ENCODE peak calls at places on chromosomes 5 and 9, in seven cellular contexts. One of them, this sample, is unnamed. For H3K9me3, the result is how much of the 10 kb centered on the place peaks cover.

GRCh38 chr9:127732444-127732843 is 2.6 kb downstream of the TOR2A start:
- DNase-seq in CD8-positive, alpha-beta memory T cell: no peak
- DNase-seq in neural progenitor cell: no peak
- DNase-seq in ovary: no peak
- DNase-seq in Peyer's patch: no peak
- DNase-seq in A549: no peak
- DNase-seq in suprapubic skin: no peak
- DNase-seq in this sample: no peak

GRCh38 chr5:159641371-159642039 is 274.8 kb upstream of the ADRA1B start:
- DNase-seq in CD8-positive, alpha-beta memory T cell: no peak
- DNase-seq in neural progenitor cell: no peak
- DNase-seq in ovary: no peak
- DNase-seq in Peyer's patch: no peak
- DNase-seq in A549: no peak
- DNase-seq in suprapubic skin: no peak
- DNase-seq in this sample: no peak

GRCh38 chr9:110802416-110803035 is 133.9 kb downstream of the MUSK start:
- DNase-seq in CD8-positive, alpha-beta memory T cell: no peak
- DNase-seq in neural progenitor cell: no peak
- DNase-seq in ovary: no peak
- DNase-seq in Peyer's patch: no peak
- DNase-seq in A549: no peak
- DNase-seq in suprapubic skin: no peak
- DNase-seq in this sample: no peak

GRCh38 chr5:5315068-5315835 is 107.2 kb upstream of the ICE1 start:
- DNase-seq in CD8-positive, alpha-beta memory T cell: no peak
- DNase-seq in neural progenitor cell: no peak
- DNase-seq in ovary: no peak
- DNase-seq in Peyer's patch: no peak
- DNase-seq in A549: no peak
- DNase-seq in suprapubic skin: no peak
- DNase-seq in this sample: no peak

GRCh38 chr9:88538311-88539085 is 3.5 kb downstream of the NXNL2 start:
- DNase-seq in CD8-positive, alpha-beta memory T cell: no peak
- DNase-seq in neural progenitor cell: no peak
- DNase-seq in ovary: no peak
- DNase-seq in Peyer's patch: no peak
- DNase-seq in A549: no peak
- DNase-seq in suprapubic skin: no peak
- DNase-seq in this sample: no peak

GRCh38 chr9:34510032-34510431 is 12.8 kb downstream of the ENHO start:
- DNase-seq in CD8-positive, alpha-beta memory T cell: no peak
- DNase-seq in neural progenitor cell: no peak
- DNase-seq in ovary: no peak
- DNase-seq in Peyer's patch: no peak
- DNase-seq in A549: no peak
- DNase-seq in suprapubic skin: peak
- DNase-seq in this sample: no peak

GRCh38 chr5:156411131-156411727 is 84.3 kb downstream of the SGCD start:
- DNase-seq in CD8-positive, alpha-beta memory T cell: no peak
- DNase-seq in neural progenitor cell: no peak
- DNase-seq in ovary: peak
- DNase-seq in Peyer's patch: no peak
- DNase-seq in A549: peak
- DNase-seq in suprapubic skin: no peak
- DNase-seq in this sample: no peak

GRCh38 chr5:78887384-78888118 is 97.6 kb downstream of the ARSB start:
- DNase-seq in CD8-positive, alpha-beta memory T cell: no peak
- DNase-seq in neural progenitor cell: no peak
- DNase-seq in ovary: no peak
- DNase-seq in Peyer's patch: peak
- DNase-seq in A549: no peak
- DNase-seq in suprapubic skin: no peak
- DNase-seq in this sample: no peak

GRCh38 chr9:76516871-76517270 is 57.9 kb downstream of the GCNT1 start:
- DNase-seq in CD8-positive, alpha-beta memory T cell: no peak
- DNase-seq in neural progenitor cell: no peak
- DNase-seq in ovary: no peak
- DNase-seq in Peyer's patch: no peak
- DNase-seq in A549: no peak
- DNase-seq in suprapubic skin: no peak
- DNase-seq in this sample: no peak

GRCh38 chr5:175336781-175337180 is 107.2 kb downstream of the DRD1 start:
- DNase-seq in CD8-positive, alpha-beta memory T cell: no peak
- DNase-seq in neural progenitor cell: no peak
- DNase-seq in ovary: no peak
- DNase-seq in Peyer's patch: no peak
- DNase-seq in A549: no peak
- DNase-seq in suprapubic skin: no peak
- DNase-seq in this sample: no peak

GRCh38 chr5:107670028-107670926 is 460 bp downstream of the EFNA5 start:
- DNase-seq in CD8-positive, alpha-beta memory T cell: no peak
- DNase-seq in neural progenitor cell: peak
- DNase-seq in ovary: peak
- DNase-seq in Peyer's patch: no peak
- DNase-seq in A549: peak
- DNase-seq in suprapubic skin: peak
- DNase-seq in this sample: no peak

GRCh38 chr9:14428781-14429230 is 114.9 kb upstream of the NFIB start:
- DNase-seq in CD8-positive, alpha-beta memory T cell: no peak
- DNase-seq in neural progenitor cell: peak
- DNase-seq in ovary: peak
- DNase-seq in Peyer's patch: peak
- DNase-seq in A549: peak
- DNase-seq in suprapubic skin: peak
- DNase-seq in this sample: no peak

GRCh38 chr5:78698218-78698751 is 49.7 kb upstream of the LHFPL2 start:
- DNase-seq in CD8-positive, alpha-beta memory T cell: no peak
- DNase-seq in neural progenitor cell: no peak
- DNase-seq in ovary: no peak
- DNase-seq in Peyer's patch: no peak
- DNase-seq in A549: no peak
- DNase-seq in suprapubic skin: no peak
- DNase-seq in this sample: no peak

GRCh38 chr5:68406767-68407232 is 191.2 kb downstream of the PIK3R1 start:
- DNase-seq in CD8-positive, alpha-beta memory T cell: no peak
- DNase-seq in neural progenitor cell: no peak
- DNase-seq in ovary: no peak
- DNase-seq in Peyer's patch: peak
- DNase-seq in A549: peak
- DNase-seq in suprapubic skin: no peak
- DNase-seq in this sample: no peak

GRCh38 chr9:129487658-129488483 is 133.0 kb downstream of the C9orf50 start:
- DNase-seq in CD8-positive, alpha-beta memory T cell: no peak
- DNase-seq in neural progenitor cell: peak
- DNase-seq in ovary: peak
- DNase-seq in Peyer's patch: no peak
- DNase-seq in A549: no peak
- DNase-seq in suprapubic skin: peak
- DNase-seq in this sample: no peak

GRCh38 chr5:65961644-65962043 is 35.3 kb downstream of the ERBIN start:
- DNase-seq in CD8-positive, alpha-beta memory T cell: no peak
- DNase-seq in neural progenitor cell: no peak
- DNase-seq in ovary: no peak
- DNase-seq in Peyer's patch: no peak
- DNase-seq in A549: no peak
- DNase-seq in suprapubic skin: no peak
- DNase-seq in this sample: no peak

GRCh38 chr5:125476888-125477585 is 730.6 kb upstream of the ZNF608 start:
- DNase-seq in CD8-positive, alpha-beta memory T cell: no peak
- DNase-seq in neural progenitor cell: no peak
- DNase-seq in ovary: no peak
- DNase-seq in Peyer's patch: no peak
- DNase-seq in A549: no peak
- DNase-seq in suprapubic skin: no peak
- DNase-seq in this sample: no peak

GRCh38 chr5:2298746-2299145 is 416.0 kb upstream of the IRX4 start:
- DNase-seq in CD8-positive, alpha-beta memory T cell: no peak
- DNase-seq in neural progenitor cell: peak
- DNase-seq in ovary: no peak
- DNase-seq in Peyer's patch: no peak
- DNase-seq in A549: no peak
- DNase-seq in suprapubic skin: peak
- DNase-seq in this sample: no peak

GRCh38 chr5:2297991-2298390 is 415.3 kb upstream of the IRX4 start:
- DNase-seq in CD8-positive, alpha-beta memory T cell: no peak
- DNase-seq in neural progenitor cell: no peak
- DNase-seq in ovary: no peak
- DNase-seq in Peyer's patch: no peak
- DNase-seq in A549: no peak
- DNase-seq in suprapubic skin: peak
- DNase-seq in this sample: no peak

GRCh38 chr5:2300421-2300820 is 417.7 kb upstream of the IRX4 start:
- DNase-seq in CD8-positive, alpha-beta memory T cell: no peak
- DNase-seq in neural progenitor cell: no peak
- DNase-seq in ovary: no peak
- DNase-seq in Peyer's patch: no peak
- DNase-seq in A549: no peak
- DNase-seq in suprapubic skin: peak
- DNase-seq in this sample: no peak

GRCh38 chr5:2300861-2301610 is 418.3 kb upstream of the IRX4 start:
- DNase-seq in CD8-positive, alpha-beta memory T cell: no peak
- DNase-seq in neural progenitor cell: no peak
- DNase-seq in ovary: no peak
- DNase-seq in Peyer's patch: no peak
- DNase-seq in A549: no peak
- DNase-seq in suprapubic skin: peak
- DNase-seq in this sample: no peak

DNA sequence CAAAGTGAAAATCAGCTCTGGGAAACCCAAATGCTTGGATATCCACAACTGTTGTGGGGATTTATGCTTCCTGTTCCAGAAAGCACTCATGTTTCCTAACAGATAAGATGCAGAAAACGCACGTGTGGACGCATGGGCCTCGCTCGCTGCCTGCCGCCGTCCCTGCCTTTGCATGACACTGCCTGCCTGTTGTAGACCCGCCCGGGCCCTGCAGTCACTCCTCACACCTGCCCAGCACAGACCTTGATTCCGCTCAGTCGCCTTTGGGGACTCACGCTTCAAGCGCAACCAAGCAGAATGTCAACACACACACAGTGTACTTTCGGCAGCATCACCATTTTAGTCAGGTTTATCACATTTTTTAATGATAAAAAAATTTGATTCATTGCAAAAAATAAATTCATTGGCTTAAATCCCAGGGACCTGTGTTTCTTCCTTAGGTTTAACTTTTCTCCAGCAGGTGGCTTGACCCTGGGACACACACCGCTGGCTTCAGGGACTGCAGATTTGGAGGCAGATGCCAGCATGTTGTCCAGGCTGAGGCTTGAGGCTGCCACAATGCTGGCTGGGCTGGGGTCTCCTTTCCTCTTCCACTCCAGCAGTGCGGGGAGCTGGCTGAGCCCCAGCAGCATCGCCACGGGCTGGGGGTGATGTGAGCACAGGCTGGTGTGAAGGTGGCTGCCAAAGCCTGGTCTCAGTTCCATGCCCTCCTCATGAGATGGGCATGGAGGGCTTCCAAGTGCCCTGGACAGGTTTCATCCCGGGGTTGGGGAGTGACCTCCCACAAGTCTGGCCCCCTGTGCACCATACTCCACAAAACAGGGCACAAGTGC is 416.9 kb upstream of the IRX4 start:
- DNase-seq in CD8-positive, alpha-beta memory T cell: no peak
- DNase-seq in neural progenitor cell: no peak
- DNase-seq in ovary: no peak
- DNase-seq in Peyer's patch: no peak
- DNase-seq in A549: no peak
- DNase-seq in suprapubic skin: peak
- DNase-seq in this sample: no peak
- H3K9me3 ChIP-seq in CD8-positive, alpha-beta memory T cell: under half
- H3K9me3 ChIP-seq in neural progenitor cell: under half
- H3K9me3 ChIP-seq in ovary: under half
- H3K9me3 ChIP-seq in Peyer's patch: under half
- H3K9me3 ChIP-seq in A549: under half
- H3K9me3 ChIP-seq in suprapubic skin: under half
- H3K9me3 ChIP-seq in this sample: under half

GRCh38 chr5:169631360-169631759 is 5.7 kb upstream of the DOCK2 start:
- DNase-seq in CD8-positive, alpha-beta memory T cell: no peak
- DNase-seq in neural progenitor cell: no peak
- DNase-seq in ovary: no peak
- DNase-seq in Peyer's patch: no peak
- DNase-seq in A549: no peak
- DNase-seq in suprapubic skin: no peak
- DNase-seq in this sample: no peak

GRCh38 chr5:169632946-169633345 is 4.1 kb upstream of the DOCK2 start:
- DNase-seq in CD8-positive, alpha-beta memory T cell: no peak
- DNase-seq in neural progenitor cell: no peak
- DNase-seq in ovary: no peak
- DNase-seq in Peyer's patch: no peak
- DNase-seq in A549: no peak
- DNase-seq in suprapubic skin: no peak
- DNase-seq in this sample: no peak

GRCh38 chr5:169628891-169629290 is 8.2 kb upstream of the DOCK2 start:
- DNase-seq in CD8-positive, alpha-beta memory T cell: no peak
- DNase-seq in neural progenitor cell: no peak
- DNase-seq in ovary: no peak
- DNase-seq in Peyer's patch: no peak
- DNase-seq in A549: no peak
- DNase-seq in suprapubic skin: no peak
- DNase-seq in this sample: no peak

GRCh38 chr5:169627551-169627950 is 9.5 kb upstream of the DOCK2 start:
- DNase-seq in CD8-positive, alpha-beta memory T cell: no peak
- DNase-seq in neural progenitor cell: no peak
- DNase-seq in ovary: no peak
- DNase-seq in Peyer's patch: no peak
- DNase-seq in A549: no peak
- DNase-seq in suprapubic skin: no peak
- DNase-seq in this sample: no peak

GRCh38 chr5:169629847-169630548 is 7.1 kb upstream of the DOCK2 start:
- DNase-seq in CD8-positive, alpha-beta memory T cell: no peak
- DNase-seq in neural progenitor cell: no peak
- DNase-seq in ovary: no peak
- DNase-seq in Peyer's patch: no peak
- DNase-seq in A549: peak
- DNase-seq in suprapubic skin: no peak
- DNase-seq in this sample: no peak
- H3K9me3 ChIP-seq in CD8-positive, alpha-beta memory T cell: under half
- H3K9me3 ChIP-seq in neural progenitor cell: under half
- H3K9me3 ChIP-seq in ovary: under half
- H3K9me3 ChIP-seq in Peyer's patch: under half
- H3K9me3 ChIP-seq in A549: under half
- H3K9me3 ChIP-seq in suprapubic skin: under half
- H3K9me3 ChIP-seq in this sample: under half

GRCh38 chr5:16018970-16019369 is 160.6 kb downstream of the MARCHF11 start:
- DNase-seq in CD8-positive, alpha-beta memory T cell: no peak
- DNase-seq in neural progenitor cell: no peak
- DNase-seq in ovary: no peak
- DNase-seq in Peyer's patch: no peak
- DNase-seq in A549: no peak
- DNase-seq in suprapubic skin: no peak
- DNase-seq in this sample: no peak
- H3K9me3 ChIP-seq in CD8-positive, alpha-beta memory T cell: under half
- H3K9me3 ChIP-seq in neural progenitor cell: under half
- H3K9me3 ChIP-seq in ovary: under half
- H3K9me3 ChIP-seq in Peyer's patch: under half
- H3K9me3 ChIP-seq in A549: under half
- H3K9me3 ChIP-seq in suprapubic skin: under half
- H3K9me3 ChIP-seq in this sample: under half

DNA sequence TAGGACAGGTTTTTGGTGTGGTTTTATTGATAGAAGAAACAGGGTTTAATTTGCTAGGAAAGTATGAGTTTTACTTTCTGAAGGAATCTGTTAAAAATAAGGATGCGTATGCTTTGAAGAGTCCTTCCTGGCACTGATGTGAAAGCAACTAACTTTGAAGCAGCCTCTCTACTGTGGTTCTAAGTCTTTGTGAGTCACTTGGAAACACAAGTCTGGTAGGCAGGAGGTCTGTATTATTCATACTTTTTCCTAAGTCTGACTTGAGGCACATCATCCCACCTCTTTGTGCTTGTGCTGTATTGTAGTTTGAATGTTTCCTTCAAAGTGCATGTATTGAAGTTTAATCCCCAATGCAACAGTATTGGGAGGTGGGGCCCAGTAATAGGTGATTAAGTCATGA is 129.0 kb downstream of the TAF11L14 start:
- DNase-seq in CD8-positive, alpha-beta memory T cell: no peak
- DNase-seq in neural progenitor cell: no peak
- DNase-seq in ovary: no peak
- DNase-seq in Peyer's patch: no peak
- DNase-seq in A549: no peak
- DNase-seq in suprapubic skin: no peak
- DNase-seq in this sample: no peak
- H3K9me3 ChIP-seq in CD8-positive, alpha-beta memory T cell: under half
- H3K9me3 ChIP-seq in neural progenitor cell: under half
- H3K9me3 ChIP-seq in ovary: under half
- H3K9me3 ChIP-seq in Peyer's patch: under half
- H3K9me3 ChIP-seq in A549: under half
- H3K9me3 ChIP-seq in suprapubic skin: under half
- H3K9me3 ChIP-seq in this sample: under half

This sample was measured in T-helper 17 cell.